ENCODE peak calls at places on chromosome 3, in ten cellular contexts. O is activated naive CD4-positive, alpha-beta T cell treated with anti-CD3 and anti-CD28 coated beads, Interleukin-2, amount 50 U/mL, for 16 hours; B is RPMI8226; R is SW480; L is activated CD4-positive, alpha-beta memory T cell treated with anti-CD3 and anti-CD28 coated beads for 36 hours; V is fibroblast of lung; Y is posterior cingulate gyrus; J is H54; A is Peyer's patch; F is HAP-1. Q is an unnamed sample.

GRCh38 chr3:132984181-132984580 is 54.0 kb upstream of the TMEM108 start:
- DNase-seq in R (no peak), A (no peak), V (no peak), L (no peak), B (no peak), O (no peak), Y (no peak), J (no peak), F (no peak), Q (no peak)

GRCh38 chr3:24405057-24405456 is 89.6 kb downstream of the THRB start:
- DNase-seq in B (peak; percentile 36), J (no peak), R (no peak), F (no peak), O (no peak), A (no peak), L (no peak), V (no peak), Y (no peak), Q (no peak)

GRCh38 chr3:55206000-55206399 is 278.1 kb upstream of the LRTM1 start:
- DNase-seq in Y (no peak), R (no peak), F (no peak), A (no peak), J (no peak), O (no peak), V (peak; percentile 26), L (no peak), B (no peak), Q (no peak)

GRCh38 chr3:44021646-44022594 is 219.8 kb upstream of the TOPAZ1 start:
- DNase-seq in A (no peak), R (no peak), V (no peak), L (no peak), Y (no peak), O (no peak), F (no peak), B (no peak), J (no peak), Q (no peak)

GRCh38 chr3:20772869-20773268 is 586.9 kb upstream of the SGO1 start:
- DNase-seq in V (no peak), O (no peak), B (no peak), L (no peak), F (no peak), Y (no peak), A (no peak), R (no peak), J (no peak), Q (no peak)

GRCh38 chr3:119211193-119211592 is 29.5 kb downstream of the B4GALT4 start:
- DNase-seq in O (no peak), V (no peak), J (no peak), A (no peak), L (no peak), F (no peak), B (no peak), R (no peak), Y (no peak), Q (no peak)

GRCh38 chr3:182438398-182438797 is 354.9 kb upstream of the ATP11B start:
- DNase-seq in F (no peak), J (no peak), V (no peak), L (no peak), A (no peak), O (no peak), Y (no peak), B (no peak), R (no peak), Q (no peak)

GRCh38 chr3:11479230-11479620 is 164.5 kb downstream of the VGLL4 start:
- DNase-seq in B (no peak), R (no peak), O (no peak), Y (no peak), J (no peak), A (no peak), L (no peak), F (no peak), V (no peak), Q (no peak)

GRCh38 chr3:55870576-55870975 is 383.5 kb upstream of the WNT5A start:
- DNase-seq in L (no peak), Y (no peak), V (no peak), J (no peak), O (no peak), A (no peak), R (no peak), F (no peak), B (no peak), Q (no peak)

GRCh38 chr3:184003187-184003967 is 14.3 kb downstream of the ABCC5 start:
- DNase-seq in A (no peak), Y (no peak), F (no peak), R (no peak), B (no peak), L (no peak), V (peak; percentile 10), J (no peak), O (no peak), Q (no peak)

GRCh38 chr3:62073038-62073437 is 300.3 kb downstream of the FEZF2 start:
- DNase-seq in A (no peak), B (no peak), J (no peak), R (no peak), V (no peak), O (no peak), Y (no peak), L (no peak), F (no peak), Q (no peak)

GRCh38 chr3:32564195-32564594 is 6.5 kb downstream of the DYNC1LI1 start:
- DNase-seq in Y (no peak), J (no peak), L (no peak), R (no peak), A (no peak), O (no peak), V (peak; percentile 23), B (no peak), F (no peak), Q (no peak)

GRCh38 chr3:157001561-157001960 is 158.4 kb downstream of the CCNL1 start:
- DNase-seq in L (no peak), J (no peak), B (no peak), V (no peak), A (no peak), O (no peak), R (no peak), F (no peak), Y (no peak), Q (no peak)

GRCh38 chr3:64988188-64988587 is 300.4 kb upstream of the ADAMTS9 start:
- DNase-seq in J (no peak), O (no peak), V (no peak), Y (no peak), L (no peak), A (no peak), R (no peak), B (no peak), F (no peak), Q (no peak)

GRCh38 chr3:16370872-16371740 is 106.1 kb downstream of the OXNAD1 start:
- DNase-seq in L (no peak), B (no peak), O (no peak), V (peak; percentile 31), F (no peak), J (no peak), R (no peak), A (no peak), Y (no peak), Q (no peak)

GRCh38 chr3:58217209-58217811 is 6.5 kb upstream of the DNASE1L3 start:
- DNase-seq in O (peak; percentile 57), L (peak; percentile 71), A (peak; percentile 84), B (peak; percentile 91), Y (peak; percentile 41), V (peak; percentile 67), R (peak; percentile 93), F (peak; percentile 66), J (peak; percentile 73), Q (peak; percentile 77)

GRCh38 chr3:72888546-72889309 is 882 bp downstream of the GXYLT2 start:
- DNase-seq in F (peak; percentile 85), Y (no peak), V (peak; percentile 37), A (no peak), J (no peak), B (no peak), L (no peak), R (no peak), O (no peak), Q (peak; percentile 63)

GRCh38 chr3:142987080-142987700 is 14.2 kb upstream of the U2SURP start:
- DNase-seq in V (peak; percentile 65), B (peak; percentile 41), R (peak; percentile 57), J (peak; percentile 37), L (no peak), F (peak; percentile 67), O (no peak), A (no peak), Y (no peak), Q (peak; percentile 47)

GRCh38 chr3:131729561-131729960 is 226.8 kb upstream of the MRPL3 start:
- DNase-seq in F (no peak), L (no peak), O (no peak), B (no peak), R (no peak), J (no peak), A (no peak), V (no peak), Y (no peak), Q (no peak)

GRCh38 chr3:4829031-4829394 is 150.2 kb upstream of the BHLHE40 start:
- DNase-seq in L (no peak), Y (no peak), J (no peak), A (no peak), O (no peak), B (no peak), R (no peak), V (no peak), F (no peak), Q (no peak)

GRCh38 chr3:127669541-127670228 is 3.1 kb upstream of the ABTB1 start:
- DNase-seq in B (no peak), A (no peak), L (no peak), F (no peak), J (no peak), Y (no peak), R (no peak), O (peak; percentile 7), V (no peak), Q (no peak)

GRCh38 chr3:170961616-170962400 is 53.4 kb upstream of the EIF5A2 start:
- DNase-seq in V (peak; percentile 69), B (peak; percentile 46), R (peak; percentile 28), O (no peak), L (no peak), F (peak; percentile 20), J (no peak), A (no peak), Y (no peak), Q (peak; percentile 88)

GRCh38 chr3:129605593-129606521 is 619 bp downstream of the PLXND1 start:
- DNase-seq in F (peak; percentile 31), L (peak; percentile 56), J (peak; percentile 85), O (peak; percentile 57), V (peak; percentile 47), B (peak; percentile 80), R (no peak), Y (peak; percentile 45), A (peak; percentile 66), Q (no peak)

GRCh38 chr3:154971771-154972326 is 108.3 kb upstream of the MME start:
- DNase-seq in B (no peak), R (no peak), A (no peak), J (no peak), F (no peak), V (peak; percentile 72), Y (no peak), O (no peak), L (no peak), Q (no peak)

GRCh38 chr3:113825090-113825489 is 13.5 kb upstream of the GRAMD1C start:
- DNase-seq in O (no peak), B (peak; percentile 18), V (no peak), J (no peak), R (peak; percentile 17), F (no peak), Y (no peak), L (no peak), A (no peak), Q (no peak)

GRCh38 chr3:187750041-187750512 is 4.8 kb upstream of the BCL6 start:
- DNase-seq in O (no peak), B (peak; percentile 62), V (peak; percentile 61), J (no peak), Y (no peak), R (peak; percentile 83), A (peak; percentile 71), F (no peak), L (no peak), Q (no peak)

GRCh38 chr3:134339331-134339730 is 34.9 kb downstream of the AMOTL2 start:
- DNase-seq in B (peak; percentile 21), A (peak; percentile 28), J (no peak), L (no peak), Y (no peak), F (no peak), O (no peak), R (no peak), V (no peak), Q (no peak)

GRCh38 chr3:27659279-27660021 is 62.7 kb downstream of the EOMES start:
- DNase-seq in J (no peak), O (peak; percentile 34), Y (no peak), B (peak; percentile 29), A (peak; percentile 83), F (peak; percentile 58), V (peak; percentile 58), R (peak; percentile 50), L (peak; percentile 56), Q (peak; percentile 26)

Q was measured in midbrain.